ENCODE peak calls at places on chromosomes 13 and 19, in six cellular contexts. K, Q, X, Z, I and Y are unnamed samples.

GRCh38 chr13:109719962-109720646 is 66.3 kb downstream of the IRS2 start:
- DNase-seq in I (no peak), Q (no peak), K (no peak), Z (no peak), X (no peak), Y (no peak)

GRCh38 chr19:41638624-41639023 is 11.8 kb upstream of the CEACAM4 start:
- DNase-seq in X (no peak), Q (no peak), K (no peak), I (no peak), Z (no peak), Y (no peak)

GRCh38 chr19:48064509-48064908 is 20.6 kb upstream of the CABP5 start:
- DNase-seq in Q (no peak), X (no peak), I (no peak), K (peak), Z (no peak), Y (no peak)

GRCh38 chr19:28012361-28012760 is 1200.6 kb downstream of the UQCRFS1 start:
- DNase-seq in I (no peak), X (no peak), Q (no peak), K (no peak), Z (no peak), Y (no peak)

GRCh38 chr19:1237027-1237659 is 662 bp downstream of the CBARP start:
- DNase-seq in Q (no peak), I (no peak), X (peak), K (no peak), Z (peak), Y (no peak)

GRCh38 chr13:110910013-110910890 is 4.6 kb downstream of the ANKRD10 start:
- DNase-seq in K (no peak), I (no peak), Q (no peak), Z (no peak), X (no peak), Y (no peak)

GRCh38 chr19:47542030-47542475 is 27.2 kb upstream of the NAPA start:
- DNase-seq in I (no peak), Q (no peak), Z (no peak), X (no peak), K (peak), Y (no peak)

GRCh38 chr19:55385749-55386514 is at the start of gene RPL28:
- DNase-seq in I (peak), Z (peak), Q (peak), K (peak), X (peak), Y (peak)

GRCh38 chr13:36875431-36875830 is 44.6 kb downstream of the SMAD9 start:
- DNase-seq in I (no peak), K (peak), Q (no peak), Z (no peak), X (no peak), Y (no peak)

GRCh38 chr13:67383358-67383757 is 153.2 kb upstream of the PCDH9 start:
- DNase-seq in Z (no peak), Q (no peak), I (no peak), X (no peak), K (peak), Y (no peak)

GRCh38 chr19:1651548-1652394 is 644 bp downstream of the TCF3 start:
- DNase-seq in K (peak), Q (no peak), X (peak), Z (peak), I (no peak), Y (no peak)

GRCh38 chr13:110531671-110532083 is 29.8 kb downstream of the RAB20 start:
- DNase-seq in Z (no peak), X (no peak), K (no peak), Q (no peak), I (no peak), Y (no peak)

GRCh38 chr19:18021121-18021755 is 13.3 kb downstream of the ARRDC2 start:
- DNase-seq in X (peak), K (peak), Z (no peak), I (no peak), Q (peak), Y (peak)

GRCh38 chr13:25371608-25372274 is at the start of gene ATP8A2:
- DNase-seq in K (no peak), I (no peak), Q (no peak), Z (no peak), X (no peak), Y (no peak)

GRCh38 chr19:43148233-43148632 is 38.1 kb downstream of the PSG5 start:
- DNase-seq in K (peak), Q (no peak), I (no peak), Z (no peak), X (no peak), Y (no peak)

GRCh38 chr19:41323023-41323422 is 13.1 kb downstream of the CCDC97 start:
- DNase-seq in I (no peak), X (no peak), Z (no peak), Q (no peak), K (peak), Y (no peak)

GRCh38 chr19:47186337-47187022 is 44.5 kb downstream of the BBC3 start:
- DNase-seq in X (no peak), Z (peak), I (peak), K (no peak), Q (no peak), Y (no peak)

GRCh38 chr13:114046447-114046846 is 72.6 kb upstream of the C13orf46 start:
- DNase-seq in Z (no peak), K (no peak), I (no peak), X (no peak), Q (no peak), Y (no peak)

GRCh38 chr19:53047379-53047778 is 2.8 kb downstream of the ERVV-2 start:
- DNase-seq in Z (no peak), Q (no peak), X (no peak), I (no peak), K (no peak), Y (peak)

GRCh38 chr13:93413972-93414717 is 187.5 kb downstream of the GPC6 start:
- DNase-seq in Z (no peak), Q (no peak), K (peak), X (no peak), I (no peak), Y (no peak)

GRCh38 chr19:28705008-28705407 is 507.9 kb downstream of the UQCRFS1 start:
- DNase-seq in I (no peak), K (peak), Q (peak), X (no peak), Z (no peak), Y (no peak)

GRCh38 chr19:13823256-13823655 is 28.0 kb downstream of the ZSWIM4 start:
- DNase-seq in K (no peak), Z (no peak), Q (no peak), X (peak), I (no peak), Y (no peak)

GRCh38 chr13:66888698-66889097 is 341.4 kb downstream of the PCDH9 start:
- DNase-seq in Z (no peak), K (peak), I (no peak), X (no peak), Q (no peak), Y (no peak)